ENCODE peak calls at places on chromosomes 1 and 21, in nine cellular contexts. U, W, P, Z, I, G, B, S and K are unnamed samples.

GRCh38 chr1:225813250-225813964 is 3.5 kb downstream of the EPHX1 start:
- DNase-seq in U (no peak), W (peak), P (peak), Z (no peak), I (peak), G (peak), B (peak), S (peak), K (peak)

GRCh38 chr1:56576880-56577858 is 2.2 kb downstream of the PLPP3 start:
- DNase-seq in U (peak), W (no peak), P (no peak), Z (peak), I (peak), G (peak), B (no peak), S (no peak), K (no peak)

GRCh38 chr21:45532826-45533730 is 9.2 kb downstream of the SLC19A1 start:
- DNase-seq in U (no peak), W (no peak), P (no peak), Z (no peak), I (no peak), G (no peak), B (no peak), S (no peak), K (no peak)

GRCh38 chr1:199995096-199995685 is 32.3 kb upstream of the NR5A2 start:
- DNase-seq in U (no peak), W (no peak), P (no peak), Z (no peak), I (no peak), G (no peak), B (no peak), S (no peak), K (no peak)

GRCh38 chr1:65420590-65421340 is at the start of the genes LEPR and LEPROT:
- DNase-seq in U (peak), W (no peak), P (no peak), Z (no peak), I (no peak), G (no peak), B (no peak), S (no peak), K (peak)

GRCh38 chr1:30395631-30396030 is 327.8 kb downstream of the MATN1 start:
- DNase-seq in U (no peak), W (no peak), P (no peak), Z (no peak), I (no peak), G (no peak), B (no peak), S (no peak), K (no peak)

GRCh38 chr1:220487297-220487820 is 40.6 kb upstream of the MARK1 start:
- DNase-seq in U (no peak), W (no peak), P (peak), Z (peak), I (peak), G (no peak), B (no peak), S (peak), K (no peak)

GRCh38 chr1:56481140-56481694 is 98.1 kb downstream of the PLPP3 start:
- DNase-seq in U (no peak), W (no peak), P (no peak), Z (no peak), I (no peak), G (no peak), B (no peak), S (no peak), K (no peak)

GRCh38 chr1:10161541-10162290 is 48.7 kb upstream of the KIF1B start:
- DNase-seq in U (no peak), W (no peak), P (no peak), Z (no peak), I (no peak), G (peak), B (no peak), S (no peak), K (peak)